ENCODE peak calls at places on chromosomes 1 and 21, in nine cellular contexts. One of them, this sample, is unnamed.

GRCh38 chr1:181101581-181102226 is 13.2 kb downstream of the IER5 start:
- DNase-seq in HFFc6: no peak
- DNase-seq in glutamatergic neuron: no peak
- DNase-seq in uterus: no peak
- DNase-seq in heart right ventricle: no peak
- DNase-seq in AG04450: no peak
- DNase-seq in Panc1: no peak
- DNase-seq in astrocyte of the spinal cord: peak
- DNase-seq in foreskin fibroblast: peak
- DNase-seq in this sample: peak

GRCh38 chr1:230548357-230548756 is 93.9 kb upstream of the COG2 start:
- DNase-seq in HFFc6: no peak
- DNase-seq in glutamatergic neuron: no peak
- DNase-seq in uterus: no peak
- DNase-seq in heart right ventricle: no peak
- DNase-seq in AG04450: no peak
- DNase-seq in Panc1: no peak
- DNase-seq in astrocyte of the spinal cord: no peak
- DNase-seq in foreskin fibroblast: no peak
- DNase-seq in this sample: no peak

GRCh38 chr1:110620250-110620615 is 14.1 kb upstream of the KCNA2 start:
- DNase-seq in HFFc6: no peak
- DNase-seq in glutamatergic neuron: no peak
- DNase-seq in uterus: no peak
- DNase-seq in heart right ventricle: no peak
- DNase-seq in AG04450: no peak
- DNase-seq in Panc1: no peak
- DNase-seq in astrocyte of the spinal cord: no peak
- DNase-seq in foreskin fibroblast: no peak
- DNase-seq in this sample: no peak

GRCh38 chr1:219993554-219994433 is 52.5 kb downstream of the EPRS1 start:
- DNase-seq in HFFc6: no peak
- DNase-seq in glutamatergic neuron: no peak
- DNase-seq in uterus: no peak
- DNase-seq in heart right ventricle: no peak
- DNase-seq in AG04450: no peak
- DNase-seq in Panc1: no peak
- DNase-seq in astrocyte of the spinal cord: no peak
- DNase-seq in foreskin fibroblast: no peak
- DNase-seq in this sample: no peak

GRCh38 chr1:92315766-92316413 is 17.0 kb downstream of the RPAP2 start:
- DNase-seq in HFFc6: no peak
- DNase-seq in glutamatergic neuron: no peak
- DNase-seq in uterus: no peak
- DNase-seq in heart right ventricle: no peak
- DNase-seq in AG04450: no peak
- DNase-seq in Panc1: no peak
- DNase-seq in astrocyte of the spinal cord: no peak
- DNase-seq in foreskin fibroblast: no peak
- DNase-seq in this sample: no peak

GRCh38 chr1:156859523-156860112 is 701 bp upstream of the INSRR start:
- DNase-seq in HFFc6: no peak
- DNase-seq in glutamatergic neuron: no peak
- DNase-seq in uterus: peak
- DNase-seq in heart right ventricle: no peak
- DNase-seq in AG04450: no peak
- DNase-seq in Panc1: no peak
- DNase-seq in astrocyte of the spinal cord: peak
- DNase-seq in foreskin fibroblast: peak
- DNase-seq in this sample: peak

GRCh38 chr1:180098242-180098995 is 56.2 kb upstream of the QSOX1 start:
- DNase-seq in HFFc6: peak
- DNase-seq in glutamatergic neuron: no peak
- DNase-seq in uterus: no peak
- DNase-seq in heart right ventricle: no peak
- DNase-seq in AG04450: peak
- DNase-seq in Panc1: no peak
- DNase-seq in astrocyte of the spinal cord: peak
- DNase-seq in foreskin fibroblast: peak
- DNase-seq in this sample: no peak

GRCh38 chr1:31700468-31701136 is 3.2 kb downstream of the COL16A1 start:
- DNase-seq in HFFc6: no peak
- DNase-seq in glutamatergic neuron: no peak
- DNase-seq in uterus: no peak
- DNase-seq in heart right ventricle: no peak
- DNase-seq in AG04450: no peak
- DNase-seq in Panc1: no peak
- DNase-seq in astrocyte of the spinal cord: no peak
- DNase-seq in foreskin fibroblast: no peak
- DNase-seq in this sample: no peak

GRCh38 chr1:153355445-153356071 is 2.1 kb upstream of the S100A9 start:
- DNase-seq in HFFc6: peak
- DNase-seq in glutamatergic neuron: peak
- DNase-seq in uterus: peak
- DNase-seq in heart right ventricle: peak
- DNase-seq in AG04450: no peak
- DNase-seq in Panc1: no peak
- DNase-seq in astrocyte of the spinal cord: peak
- DNase-seq in foreskin fibroblast: peak
- DNase-seq in this sample: peak

GRCh38 chr1:44812822-44813543 is 4.7 kb downstream of the BTBD19 start:
- DNase-seq in HFFc6: no peak
- DNase-seq in glutamatergic neuron: peak
- DNase-seq in uterus: peak
- DNase-seq in heart right ventricle: peak
- DNase-seq in AG04450: no peak
- DNase-seq in Panc1: no peak
- DNase-seq in astrocyte of the spinal cord: no peak
- DNase-seq in foreskin fibroblast: peak
- DNase-seq in this sample: no peak

GRCh38 chr1:61388586-61388985 is 306.2 kb downstream of the NFIA start:
- DNase-seq in HFFc6: peak
- DNase-seq in glutamatergic neuron: no peak
- DNase-seq in uterus: no peak
- DNase-seq in heart right ventricle: no peak
- DNase-seq in AG04450: no peak
- DNase-seq in Panc1: no peak
- DNase-seq in astrocyte of the spinal cord: peak
- DNase-seq in foreskin fibroblast: peak
- DNase-seq in this sample: no peak

GRCh38 chr1:54273837-54274192 is 73.8 kb downstream of the MRPL37 start:
- DNase-seq in HFFc6: no peak
- DNase-seq in glutamatergic neuron: peak
- DNase-seq in uterus: peak
- DNase-seq in heart right ventricle: peak
- DNase-seq in AG04450: no peak
- DNase-seq in Panc1: no peak
- DNase-seq in astrocyte of the spinal cord: peak
- DNase-seq in foreskin fibroblast: peak
- DNase-seq in this sample: no peak

GRCh38 chr21:40331804-40332203 is 464.6 kb downstream of the PCP4 start:
- DNase-seq in HFFc6: no peak
- DNase-seq in glutamatergic neuron: no peak
- DNase-seq in uterus: no peak
- DNase-seq in heart right ventricle: no peak
- DNase-seq in AG04450: no peak
- DNase-seq in Panc1: no peak
- DNase-seq in astrocyte of the spinal cord: no peak
- DNase-seq in foreskin fibroblast: no peak
- DNase-seq in this sample: no peak

GRCh38 chr1:56448937-56449336 is 130.4 kb downstream of the PLPP3 start:
- DNase-seq in HFFc6: no peak
- DNase-seq in glutamatergic neuron: no peak
- DNase-seq in uterus: peak
- DNase-seq in heart right ventricle: no peak
- DNase-seq in AG04450: no peak
- DNase-seq in Panc1: no peak
- DNase-seq in astrocyte of the spinal cord: no peak
- DNase-seq in foreskin fibroblast: peak
- DNase-seq in this sample: no peak

GRCh38 chr1:24526940-24527542 is 24.4 kb downstream of the RCAN3 start:
- DNase-seq in HFFc6: peak
- DNase-seq in glutamatergic neuron: peak
- DNase-seq in uterus: no peak
- DNase-seq in heart right ventricle: no peak
- DNase-seq in AG04450: no peak
- DNase-seq in Panc1: no peak
- DNase-seq in astrocyte of the spinal cord: peak
- DNase-seq in foreskin fibroblast: peak
- DNase-seq in this sample: no peak

GRCh38 chr1:160768295-160768657 is 27.7 kb upstream of the LY9 start:
- DNase-seq in HFFc6: peak
- DNase-seq in glutamatergic neuron: peak
- DNase-seq in uterus: no peak
- DNase-seq in heart right ventricle: peak
- DNase-seq in AG04450: no peak
- DNase-seq in Panc1: peak
- DNase-seq in astrocyte of the spinal cord: no peak
- DNase-seq in foreskin fibroblast: no peak
- DNase-seq in this sample: no peak

GRCh38 chr1:201898240-201898894 is 9.7 kb downstream of the SHISA4 start:
- DNase-seq in HFFc6: no peak
- DNase-seq in glutamatergic neuron: no peak
- DNase-seq in uterus: no peak
- DNase-seq in heart right ventricle: no peak
- DNase-seq in AG04450: no peak
- DNase-seq in Panc1: no peak
- DNase-seq in astrocyte of the spinal cord: no peak
- DNase-seq in foreskin fibroblast: no peak
- DNase-seq in this sample: no peak

GRCh38 chr1:147853391-147853790 is 49.2 kb upstream of the GJA8 start:
- DNase-seq in HFFc6: peak
- DNase-seq in glutamatergic neuron: no peak
- DNase-seq in uterus: no peak
- DNase-seq in heart right ventricle: no peak
- DNase-seq in AG04450: no peak
- DNase-seq in Panc1: no peak
- DNase-seq in astrocyte of the spinal cord: peak
- DNase-seq in foreskin fibroblast: peak
- DNase-seq in this sample: no peak

GRCh38 chr1:33348676-33349080 is 27.8 kb upstream of the A3GALT2 start:
- DNase-seq in HFFc6: no peak
- DNase-seq in glutamatergic neuron: no peak
- DNase-seq in uterus: no peak
- DNase-seq in heart right ventricle: no peak
- DNase-seq in AG04450: no peak
- DNase-seq in Panc1: no peak
- DNase-seq in astrocyte of the spinal cord: no peak
- DNase-seq in foreskin fibroblast: peak
- DNase-seq in this sample: no peak

GRCh38 chr1:58250587-58250948 is 296.0 kb downstream of the OMA1 start:
- DNase-seq in HFFc6: no peak
- DNase-seq in glutamatergic neuron: no peak
- DNase-seq in uterus: no peak
- DNase-seq in heart right ventricle: no peak
- DNase-seq in AG04450: no peak
- DNase-seq in Panc1: no peak
- DNase-seq in astrocyte of the spinal cord: no peak
- DNase-seq in foreskin fibroblast: no peak
- DNase-seq in this sample: no peak

GRCh38 chr1:58251415-58252073 is 295.0 kb downstream of the OMA1 start:
- DNase-seq in HFFc6: peak
- DNase-seq in glutamatergic neuron: peak
- DNase-seq in uterus: no peak
- DNase-seq in heart right ventricle: no peak
- DNase-seq in AG04450: no peak
- DNase-seq in Panc1: no peak
- DNase-seq in astrocyte of the spinal cord: no peak
- DNase-seq in foreskin fibroblast: peak
- DNase-seq in this sample: peak

GRCh38 chr1:58249371-58249728 is 297.2 kb downstream of the OMA1 start:
- DNase-seq in HFFc6: no peak
- DNase-seq in glutamatergic neuron: no peak
- DNase-seq in uterus: no peak
- DNase-seq in heart right ventricle: no peak
- DNase-seq in AG04450: no peak
- DNase-seq in Panc1: no peak
- DNase-seq in astrocyte of the spinal cord: no peak
- DNase-seq in foreskin fibroblast: no peak
- DNase-seq in this sample: no peak

GRCh38 chr1:58248067-58248466 is 298.5 kb downstream of the OMA1 start:
- DNase-seq in HFFc6: no peak
- DNase-seq in glutamatergic neuron: no peak
- DNase-seq in uterus: no peak
- DNase-seq in heart right ventricle: no peak
- DNase-seq in AG04450: no peak
- DNase-seq in Panc1: no peak
- DNase-seq in astrocyte of the spinal cord: no peak
- DNase-seq in foreskin fibroblast: no peak
- DNase-seq in this sample: no peak

GRCh38 chr1:58249729-58250586 is 296.6 kb downstream of the OMA1 start:
- DNase-seq in HFFc6: peak
- DNase-seq in glutamatergic neuron: peak
- DNase-seq in uterus: peak
- DNase-seq in heart right ventricle: peak
- DNase-seq in AG04450: no peak
- DNase-seq in Panc1: no peak
- DNase-seq in astrocyte of the spinal cord: peak
- DNase-seq in foreskin fibroblast: peak
- DNase-seq in this sample: peak
- TF ChIP-seq CTCF in HFFc6: peak
- TF ChIP-seq CTCF in glutamatergic neuron: no peak
- TF ChIP-seq CTCF in uterus: no peak
- TF ChIP-seq CTCF in heart right ventricle: peak
- TF ChIP-seq CTCF in AG04450: no peak
- TF ChIP-seq CTCF in Panc1: no peak
- TF ChIP-seq CTCF in astrocyte of the spinal cord: peak
- TF ChIP-seq CTCF in foreskin fibroblast: peak
- TF ChIP-seq CTCF in this sample: no peak

GRCh38 chr1:14915356-14916054 is 238.0 kb upstream of the TMEM51 start:
- DNase-seq in HFFc6: no peak
- DNase-seq in glutamatergic neuron: peak
- DNase-seq in uterus: peak
- DNase-seq in heart right ventricle: peak
- DNase-seq in AG04450: no peak
- DNase-seq in Panc1: peak
- DNase-seq in astrocyte of the spinal cord: peak
- DNase-seq in foreskin fibroblast: peak
- DNase-seq in this sample: peak
- TF ChIP-seq CTCF in HFFc6: peak
- TF ChIP-seq CTCF in glutamatergic neuron: peak
- TF ChIP-seq CTCF in uterus: peak
- TF ChIP-seq CTCF in heart right ventricle: peak
- TF ChIP-seq CTCF in AG04450: peak
- TF ChIP-seq CTCF in Panc1: peak
- TF ChIP-seq CTCF in astrocyte of the spinal cord: peak
- TF ChIP-seq CTCF in foreskin fibroblast: peak
- TF ChIP-seq CTCF in this sample: peak

GRCh38 chr1:4090556-4090955 is 190.5 kb upstream of the C1orf174 start:
- DNase-seq in HFFc6: no peak
- DNase-seq in glutamatergic neuron: no peak
- DNase-seq in uterus: no peak
- DNase-seq in heart right ventricle: no peak
- DNase-seq in AG04450: no peak
- DNase-seq in Panc1: no peak
- DNase-seq in astrocyte of the spinal cord: no peak
- DNase-seq in foreskin fibroblast: no peak
- DNase-seq in this sample: no peak
- TF ChIP-seq CTCF in HFFc6: no peak
- TF ChIP-seq CTCF in glutamatergic neuron: no peak
- TF ChIP-seq CTCF in uterus: no peak
- TF ChIP-seq CTCF in heart right ventricle: no peak
- TF ChIP-seq CTCF in AG04450: no peak
- TF ChIP-seq CTCF in Panc1: no peak
- TF ChIP-seq CTCF in astrocyte of the spinal cord: no peak
- TF ChIP-seq CTCF in foreskin fibroblast: no peak
- TF ChIP-seq CTCF in this sample: no peak

GRCh38 chr1:65346190-65346589 is 36.8 kb downstream of the DNAJC6 start:
- DNase-seq in HFFc6: no peak
- DNase-seq in glutamatergic neuron: no peak
- DNase-seq in uterus: no peak
- DNase-seq in heart right ventricle: no peak
- DNase-seq in AG04450: no peak
- DNase-seq in Panc1: no peak
- DNase-seq in astrocyte of the spinal cord: no peak
- DNase-seq in foreskin fibroblast: no peak
- DNase-seq in this sample: no peak
- TF ChIP-seq CTCF in HFFc6: no peak
- TF ChIP-seq CTCF in glutamatergic neuron: no peak
- TF ChIP-seq CTCF in uterus: no peak
- TF ChIP-seq CTCF in heart right ventricle: no peak
- TF ChIP-seq CTCF in AG04450: no peak
- TF ChIP-seq CTCF in Panc1: no peak
- TF ChIP-seq CTCF in astrocyte of the spinal cord: no peak
- TF ChIP-seq CTCF in foreskin fibroblast: no peak
- TF ChIP-seq CTCF in this sample: no peak

This sample was measured in nephron progenitor cell.